ENCODE peak calls at places on chromosomes 13 and 19, in seven cellular contexts. V is left lung, K is NCI-H146, D is B cell, G is Calu3, N is LoVo, W is EL. X is an unnamed sample.

GRCh38 chr13:21738636-21739035 is 67.8 kb downstream of the FGF9 start:
- DNase-seq in V (no peak), G (no peak), D (no peak), K (no peak), W (no peak), N (no peak), X (no peak)

GRCh38 chr19:5968431-5969373 is 9.2 kb downstream of the RANBP3 start:
- DNase-seq in W (no peak), N (no peak), K (no peak), D (no peak), G (no peak), V (no peak), X (no peak)

GRCh38 chr13:114063545-114064515 is 68.6 kb downstream of the RASA3 start:
- DNase-seq in G (peak), W (peak), V (peak), K (no peak), D (no peak), N (peak), X (peak)

GRCh38 chr13:26112843-26113242 is 61.0 kb upstream of the SHISA2 start:
- DNase-seq in D (no peak), G (no peak), W (no peak), N (no peak), K (no peak), V (no peak), X (no peak)

GRCh38 chr13:46553521-46553885 is 533 bp downstream of the LRCH1 start:
- DNase-seq in W (no peak), N (no peak), V (no peak), D (no peak), K (peak), G (peak), X (peak)

GRCh38 chr13:48782429-48782840 is 128.7 kb downstream of the CYSLTR2 start:
- DNase-seq in K (no peak), W (no peak), D (no peak), G (peak), N (no peak), V (no peak), X (no peak)

GRCh38 chr13:112781881-112782361 is 92.1 kb downstream of the ATP11A start:
- DNase-seq in W (no peak), N (no peak), D (no peak), G (no peak), K (no peak), V (peak), X (peak)

GRCh38 chr13:75715598-75716523 is 79.7 kb downstream of the LMO7 start:
- DNase-seq in D (no peak), G (no peak), W (peak), V (no peak), K (no peak), N (peak), X (no peak)

GRCh38 chr13:54591540-54591939 is 1562.9 kb downstream of the OLFM4 start:
- DNase-seq in W (no peak), D (no peak), V (no peak), G (no peak), N (no peak), K (no peak), X (no peak)

GRCh38 chr19:22422220-22422619 is at the start of gene ZNF98:
- DNase-seq in G (no peak), N (no peak), D (no peak), W (no peak), V (no peak), K (peak), X (no peak)

GRCh38 chr19:47512183-47512947 is 2.5 kb downstream of the NAPA start:
- DNase-seq in G (peak), D (no peak), W (peak), K (no peak), N (peak), V (no peak), X (no peak)

GRCh38 chr19:21468791-21469190 is 36.6 kb upstream of the ZNF429 start:
- DNase-seq in W (no peak), V (no peak), N (no peak), K (no peak), D (no peak), G (no peak), X (peak)

GRCh38 chr13:69226427-69226826 is 881.2 kb upstream of the ATXN8OS start:
- DNase-seq in K (no peak), V (no peak), G (no peak), D (no peak), N (no peak), W (no peak), X (no peak)

GRCh38 chr19:1837625-1838105 is 10.6 kb downstream of the REXO1 start:
- DNase-seq in W (peak), D (peak), K (no peak), V (no peak), N (no peak), G (peak), X (no peak)

GRCh38 chr19:29666634-29667389 is 1.6 kb downstream of the PLEKHF1 start:
- DNase-seq in G (no peak), N (no peak), K (no peak), D (no peak), V (peak), W (peak), X (peak)

GRCh38 chr19:51771369-51771768 is 10.4 kb downstream of the FPR2 start:
- DNase-seq in G (no peak), D (no peak), K (no peak), V (no peak), W (no peak), N (no peak), X (no peak)